ENCODE peak calls at places on chromosomes 11 and 22, in four cellular contexts. F is EH, Z is uterus, T is activated T-cell treated with anti-CD3 and anti-CD28 coated beads for 1 hour. C is an unnamed sample.

GRCh38 chr11:100830978-100831732 is 144.1 kb downstream of the ARHGAP42 start:
- DNase-seq in F (peak; percentile 76), Z (no peak), T (no peak), C (no peak)

GRCh38 chr11:73875840-73876239 is 806 bp downstream of the COA4 start:
- DNase-seq in F (peak; percentile 15), Z (no peak), T (no peak), C (no peak)

GRCh38 chr11:59263225-59263894 is 50.6 kb upstream of the MPEG1 start:
- DNase-seq in F (no peak), Z (no peak), T (no peak), C (no peak)

GRCh38 chr11:113473983-113474361 is 1.2 kb downstream of the DRD2 start:
- DNase-seq in F (no peak), Z (no peak), T (no peak), C (no peak)

GRCh38 chr22:37745548-37746365 is 48.9 kb downstream of the TRIOBP start:
- DNase-seq in F (peak; percentile 89), Z (peak; percentile 92), T (peak; percentile 80), C (peak; percentile 70)

GRCh38 chr11:103800406-103801114 is 235.9 kb upstream of the DDI1 start:
- DNase-seq in F (no peak), Z (no peak), T (no peak), C (no peak)

GRCh38 chr11:35615911-35616900 is 2.1 kb upstream of the FJX1 start:
- DNase-seq in F (peak; percentile 73), Z (peak; percentile 28), T (no peak), C (no peak)

GRCh38 chr22:40602231-40602630 is 34.3 kb downstream of the MRTFA start:
- DNase-seq in F (no peak), Z (no peak), T (no peak), C (no peak)

GRCh38 chr11:109604506-109604905 is 182.5 kb downstream of the C11orf87 start:
- DNase-seq in F (peak; percentile 1), Z (no peak), T (no peak), C (no peak)

GRCh38 chr11:41499429-41499828 is 40.0 kb upstream of the LRRC4C start:
- DNase-seq in F (no peak), Z (no peak), T (no peak), C (no peak)

GRCh38 chr22:17931400-17931825 is 92.9 kb downstream of the MICAL3 start:
- DNase-seq in F (peak; percentile 42), Z (peak; percentile 17), T (no peak), C (no peak)

GRCh38 chr22:43060213-43060612 is 29.0 kb downstream of the TTLL1 start:
- DNase-seq in F (peak; percentile 17), Z (no peak), T (peak; percentile 6), C (no peak)

GRCh38 chr11:86596861-86597632 is 75.4 kb downstream of the ME3 start:
- DNase-seq in F (peak; percentile 84), Z (no peak), T (no peak), C (no peak)

GRCh38 chr11:74524501-74524900 is 31.0 kb upstream of the LIPT2 start:
- DNase-seq in F (no peak), Z (no peak), T (no peak), C (no peak)

GRCh38 chr11:113168358-113168757 is 146.0 kb upstream of the TTC12 start:
- DNase-seq in F (no peak), Z (no peak), T (no peak), C (no peak)

GRCh38 chr22:48554893-48555552 is 1272.7 kb downstream of the BRD1 start:
- DNase-seq in F (no peak), Z (no peak), T (no peak), C (no peak)

GRCh38 chr11:70739811-70740474 is 341.6 kb downstream of the CTTN start:
- DNase-seq in F (no peak), Z (no peak), T (no peak), C (no peak)

GRCh38 chr22:35552186-35552842 is 11.7 kb downstream of the RASD2 start:
- DNase-seq in F (no peak), Z (no peak), T (peak; percentile 73), C (no peak)

GRCh38 chr11:71207563-71207962 is 44.8 kb downstream of the SHANK2 start:
- DNase-seq in F (no peak), Z (no peak), T (no peak), C (no peak)

GRCh38 chr11:15969281-15969680 is 387.1 kb downstream of the SOX6 start:
- DNase-seq in F (peak; percentile 86), Z (peak; percentile 41), T (no peak), C (no peak)

GRCh38 chr11:117585631-117586030 is 211.4 kb downstream of the DSCAML1 start:
- DNase-seq in F (no peak), Z (no peak), T (no peak), C (no peak)

GRCh38 chr22:49608228-49608627 is 219.4 kb downstream of the BRD1 start:
- DNase-seq in F (no peak), Z (no peak), T (no peak), C (no peak)

GRCh38 chr22:33476716-33477115 is 418.5 kb upstream of the SYN3 start:
- DNase-seq in F (peak; percentile 50), Z (no peak), T (no peak), C (no peak)

GRCh38 chr11:70666336-70666735 is 268.0 kb downstream of the CTTN start:
- DNase-seq in F (no peak), Z (no peak), T (no peak), C (no peak)

GRCh38 chr11:47716692-47717091 is 1.5 kb upstream of the AGBL2 start:
- DNase-seq in F (no peak), Z (no peak), T (no peak), C (no peak)

GRCh38 chr11:66343176-66343575 is 1.7 kb downstream of the BRMS1 start:
- DNase-seq in F (no peak), Z (no peak), T (no peak), C (no peak)

GRCh38 chr22:46721716-46722115 is 16.3 kb downstream of the CERK start:
- DNase-seq in F (no peak), Z (no peak), T (no peak), C (no peak)

GRCh38 chr11:35539781-35540281 is 14.4 kb upstream of the PAMR1 start:
- DNase-seq in F (peak; percentile 96), Z (peak; percentile 86), T (no peak), C (no peak)

GRCh38 chr11:113106507-113106906 is 145.3 kb downstream of the NCAM1 start:
- DNase-seq in F (peak; percentile 57), Z (no peak), T (no peak), C (no peak)

GRCh38 chr22:44906248-44906936 is 103.4 kb downstream of the PHF21B start:
- DNase-seq in F (no peak), Z (no peak), T (no peak), C (no peak)

GRCh38 chr11:86218125-86219081 is 26.1 kb upstream of the EED start:
- DNase-seq in F (peak; percentile 76), Z (peak; percentile 62), T (peak; percentile 53), C (peak; percentile 35)

GRCh38 chr11:134652586-134653255 is 240.7 kb upstream of the B3GAT1 start:
- DNase-seq in F (no peak), Z (no peak), T (no peak), C (no peak)

GRCh38 chr11:119416606-119417580 is 6.1 kb downstream of the THY1 start:
- DNase-seq in F (peak; percentile 85), Z (no peak), T (no peak), C (no peak)

GRCh38 chr11:126817096-126817495 is 183.5 kb downstream of the KIRREL3 start:
- DNase-seq in F (peak; percentile 69), Z (no peak), T (no peak), C (no peak)

GRCh38 chr11:63371396-63371795 is 1.8 kb downstream of the SLC22A9 start:
- DNase-seq in F (no peak), Z (no peak), T (no peak), C (no peak)

GRCh38 chr11:36672815-36673450 is 74.9 kb upstream of the RAG2 start:
- DNase-seq in F (peak; percentile 62), Z (no peak), T (no peak), C (no peak)

GRCh38 chr11:102010776-102011500 is 36.3 kb upstream of the CFAP300 start:
- DNase-seq in F (peak; percentile 95), Z (no peak), T (no peak), C (no peak)

GRCh38 chr11:287821-288327 is 1.1 kb upstream of the PGGHG start:
- DNase-seq in F (no peak), Z (peak; percentile 15), T (peak; percentile 68), C (no peak)

GRCh38 chr11:10701982-10702381 is 8.4 kb upstream of the IRAG1 start:
- DNase-seq in F (peak; percentile 40), Z (no peak), T (no peak), C (no peak)

C was measured in caudate nucleus.